ENCODE peak calls at places on chromosomes 6 and 20, in six cellular contexts. S is fibroblast of the aortic adventitia; F is naive thymus-derived CD8-positive, alpha-beta T cell; W is activated CD8-positive, alpha-beta memory T cell treated with anti-CD3 and anti-CD28 coated beads for 1 hour; Q is neural crest cell; M is cerebellum. B is an unnamed sample.

GRCh38 chr6:21398741-21399140 is 194.8 kb upstream of the SOX4 start:
- DNase-seq in S (no peak), F (no peak), W (no peak), Q (no peak), M (no peak), B (no peak)

GRCh38 chr20:59583428-59584277 is 20.7 kb upstream of the PHACTR3 start:
- DNase-seq in S (no peak), F (no peak), W (no peak), Q (no peak), M (no peak), B (no peak)

GRCh38 chr6:67237276-67237675 is 1397.8 kb upstream of the ADGRB3 start:
- DNase-seq in S (no peak), F (no peak), W (no peak), Q (no peak), M (no peak), B (no peak)

GRCh38 chr6:149493697-149494334 is 9.0 kb upstream of the ZC3H12D start:
- DNase-seq in S (no peak), F (no peak), W (no peak), Q (no peak), M (no peak), B (no peak)

GRCh38 chr20:50244352-50245149 is 53.9 kb downstream of the CEBPB start:
- DNase-seq in S (no peak), F (no peak), W (no peak), Q (no peak), M (no peak), B (no peak)

GRCh38 chr6:163341224-163341623 is 73.3 kb upstream of the QKI start:
- DNase-seq in S (no peak), F (no peak), W (no peak), Q (no peak), M (no peak), B (no peak)

GRCh38 chr6:45991189-45991588 is 24.5 kb downstream of the CLIC5 start:
- DNase-seq in S (no peak), F (no peak), W (no peak), Q (no peak), M (no peak), B (peak)

GRCh38 chr20:53547664-53548239 is 45.9 kb downstream of the ZNF217 start:
- DNase-seq in S (peak), F (peak), W (no peak), Q (peak), M (peak), B (peak)

GRCh38 chr6:2697291-2697690 is 53.4 kb downstream of the MYLK4 start:
- DNase-seq in S (no peak), F (no peak), W (no peak), Q (no peak), M (no peak), B (no peak)